ENCODE peak calls at places on chromosomes 4 and X, in four cellular contexts. O, S, B and I are unnamed samples.

GRCh38 chr4:39825741-39826231 is 127.8 kb downstream of the UBE2K start:
- DNase-seq in O (no peak), S (no peak), B (no peak), I (no peak)

GRCh38 chrX:118459494-118459893 is 36.1 kb upstream of the DOCK11 start:
- DNase-seq in S (no peak), O (peak; percentile 63), B (peak; percentile 23), I (peak; percentile 68)

GRCh38 chrX:115413246-115413878 is 123.8 kb downstream of the LUZP4 start:
- DNase-seq in B (no peak), S (no peak), O (no peak), I (no peak)

GRCh38 chrX:133229361-133229760 is 11.2 kb upstream of the TFDP3 start:
- DNase-seq in S (no peak), O (no peak), B (no peak), I (no peak)

GRCh38 chr4:157674699-157675098 is 454.2 kb downstream of the GRIA2 start:
- DNase-seq in O (peak; percentile 5), S (no peak), B (no peak), I (no peak)

GRCh38 chr4:7312691-7313090 is 120.4 kb downstream of the SORCS2 start:
- DNase-seq in O (no peak), S (no peak), B (no peak), I (no peak)

GRCh38 chr4:19051751-19052296 is 1030.3 kb upstream of the LCORL start:
- DNase-seq in O (no peak), S (no peak), B (no peak), I (no peak)

GRCh38 chr4:2809610-2810180 is 16.8 kb downstream of the SH3BP2 start:
- DNase-seq in B (no peak), S (no peak), O (no peak), I (no peak)

GRCh38 chr4:35934370-35934981 is 309.8 kb downstream of the ARAP2 start:
- DNase-seq in B (peak; percentile 7), S (no peak), O (peak; percentile 3), I (peak; percentile 4)

GRCh38 chrX:39613508-39613921 is 484.2 kb downstream of the BCOR start:
- DNase-seq in B (no peak), S (peak; percentile 46), O (peak; percentile 28), I (no peak)

GRCh38 chr4:74451214-74451661 is 6.3 kb downstream of the AREG start:
- DNase-seq in O (no peak), B (peak; percentile 60), S (no peak), I (peak; percentile 61)

GRCh38 chr4:103018391-103019318 is 850 bp downstream of the SLC9B1 start:
- DNase-seq in O (peak; percentile 11), B (peak; percentile 7), S (no peak), I (peak; percentile 15)

GRCh38 chr4:1898681-1899080 is 27.5 kb downstream of the NSD2 start:
- DNase-seq in S (no peak), B (no peak), O (peak; percentile 7), I (no peak)

GRCh38 chr4:174318829-174319764 is 35.4 kb downstream of the CEP44 start:
- DNase-seq in S (no peak), O (no peak), B (peak; percentile 31), I (peak; percentile 30)

GRCh38 chrX:141632124-141632523 is 42.6 kb downstream of the SPANXA2 start:
- DNase-seq in O (no peak), S (no peak), B (no peak), I (no peak)

GRCh38 chrX:17032351-17032750 is 85.9 kb downstream of the REPS2 start:
- DNase-seq in S (no peak), O (no peak), B (no peak), I (no peak)

GRCh38 chrX:139969286-139969685 is 4.0 kb upstream of the CXorf66 start:
- DNase-seq in S (no peak), O (peak; percentile 21), B (no peak), I (no peak)

GRCh38 chr4:179843370-179843769 is 2399.8 kb upstream of the TENM3 start:
- DNase-seq in B (no peak), O (no peak), S (no peak), I (no peak)

GRCh38 chr4:177706916-177707315 is 264.7 kb upstream of the AGA start:
- DNase-seq in O (no peak), B (no peak), S (no peak), I (no peak)

GRCh38 chr4:2101346-2102044 is 42.4 kb downstream of the NAT8L start:
- DNase-seq in B (no peak), O (no peak), S (no peak), I (no peak)

GRCh38 chr4:62490635-62491034 is 1290.5 kb downstream of the ADGRL3 start:
- DNase-seq in S (no peak), O (no peak), B (no peak), I (no peak)

GRCh38 chrX:46235778-46236177 is 309.4 kb downstream of the ZNF674 start:
- DNase-seq in O (no peak), S (no peak), B (no peak), I (no peak)

GRCh38 chrX:150966235-150966634 is 16.9 kb upstream of the HMGB3 start:
- DNase-seq in O (no peak), B (no peak), S (no peak), I (no peak)

GRCh38 chrX:54044877-54045328 is 630 bp upstream of the PHF8 start:
- DNase-seq in S (no peak), O (no peak), B (peak; percentile 84), I (no peak)

GRCh38 chrX:14014526-14014925 is 15.2 kb downstream of the GEMIN8 start:
- DNase-seq in S (no peak), B (no peak), O (no peak), I (no peak)

GRCh38 chr4:76691767-76692689 is 205.9 kb downstream of the SOWAHB start:
- DNase-seq in S (no peak), O (no peak), B (no peak), I (no peak)

GRCh38 chr4:161564230-161564834 is 599.5 kb downstream of the FSTL5 start:
- DNase-seq in B (no peak), O (no peak), S (no peak), I (no peak)

GRCh38 chr4:2802618-2803531 is 10.0 kb downstream of the SH3BP2 start:
- DNase-seq in B (no peak), S (no peak), O (no peak), I (no peak)

GRCh38 chr4:170854097-170854496 is 764.3 kb upstream of the AADAT start:
- DNase-seq in B (no peak), S (no peak), O (no peak), I (no peak)

GRCh38 chr4:56244681-56245080 is 142.6 kb downstream of the AASDH start:
- DNase-seq in S (no peak), O (no peak), B (no peak), I (no peak)

GRCh38 chrX:115689931-115690330 is 129.0 kb downstream of the PLS3 start:
- DNase-seq in S (no peak), B (no peak), O (no peak), I (no peak)

GRCh38 chr4:142181021-142181420 is 544.6 kb downstream of the IL15 start:
- DNase-seq in O (no peak), B (no peak), S (no peak), I (no peak)

GRCh38 chr4:185711764-185712163 is 100.2 kb downstream of the SORBS2 start:
- DNase-seq in S (no peak), B (no peak), O (no peak), I (no peak)

GRCh38 chr4:185710487-185710995 is 101.5 kb downstream of the SORBS2 start:
- DNase-seq in S (no peak), B (no peak), O (no peak), I (no peak)

GRCh38 chr4:185712350-185713024 is 99.5 kb downstream of the SORBS2 start:
- DNase-seq in O (no peak), S (no peak), B (peak; percentile 82), I (no peak)

GRCh38 chr4:185713731-185714130 is 98.3 kb downstream of the SORBS2 start:
- DNase-seq in O (no peak), S (no peak), B (peak; percentile 88), I (no peak)

DNA sequence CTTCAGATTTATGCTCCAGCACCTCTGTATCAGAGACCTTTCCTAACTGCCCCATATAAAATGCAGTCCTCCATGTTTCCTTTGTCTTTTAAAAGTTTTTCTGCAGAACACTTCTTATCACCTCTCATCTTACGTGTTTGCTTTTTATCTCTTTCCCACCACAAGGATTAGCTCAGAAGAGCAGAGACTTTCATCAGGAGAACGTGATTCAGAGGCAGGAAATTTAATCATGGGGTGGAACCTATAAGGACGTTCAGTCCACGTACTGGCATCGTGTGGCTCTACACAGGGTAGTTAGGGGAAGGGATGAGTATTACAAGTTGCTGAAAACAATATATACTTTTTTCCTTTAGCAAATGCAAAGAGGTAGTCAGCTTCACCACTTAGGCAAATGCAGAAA is 98.7 kb downstream of the SORBS2 start:
- DNase-seq in B (peak; percentile 62), O (no peak), S (no peak), I (no peak)
- TF ChIP-seq ELF4 in B (no peak), O (no peak), S (no peak), I (no peak)

DNA sequence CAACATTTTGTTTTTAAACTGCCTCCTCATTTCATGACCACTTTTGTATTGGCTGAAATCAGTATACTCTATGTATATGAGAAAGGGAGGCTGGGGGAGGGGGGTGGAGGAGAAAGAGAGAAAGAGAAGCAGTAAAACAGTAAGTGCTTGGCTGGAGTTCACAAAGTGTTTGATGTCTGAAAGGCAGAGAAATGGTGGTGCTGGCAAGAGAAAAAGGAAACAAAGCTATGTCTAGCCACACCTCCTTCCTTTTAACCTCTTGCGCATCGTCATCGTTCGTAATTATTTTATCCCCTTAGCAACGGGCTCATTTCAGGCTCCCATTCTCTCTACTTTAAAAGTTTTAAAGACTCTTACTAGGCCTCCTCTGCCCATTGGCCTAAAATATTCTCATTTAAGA is 25.6 kb downstream of the RPA4 start:
- DNase-seq in O (no peak), S (no peak), B (no peak), I (no peak)
- TF ChIP-seq ELF4 in O (no peak), S (no peak), B (no peak), I (no peak)

GRCh38 chrX:100685997-100686305 is 42.0 kb downstream of the SRPX2 start:
- DNase-seq in B (no peak), S (no peak), O (no peak), I (no peak)

GRCh38 chrX:100682939-100683338 is 38.9 kb downstream of the SRPX2 start:
- DNase-seq in B (peak; percentile 0), S (no peak), O (no peak), I (no peak)

GRCh38 chrX:100685284-100685996 is 41.4 kb downstream of the SRPX2 start:
- DNase-seq in B (peak; percentile 62), O (peak; percentile 84), S (peak; percentile 67), I (peak; percentile 77)

GRCh38 chrX:100687546-100687945 is 43.5 kb downstream of the SRPX2 start:
- DNase-seq in S (no peak), B (no peak), O (no peak), I (no peak)

DNA sequence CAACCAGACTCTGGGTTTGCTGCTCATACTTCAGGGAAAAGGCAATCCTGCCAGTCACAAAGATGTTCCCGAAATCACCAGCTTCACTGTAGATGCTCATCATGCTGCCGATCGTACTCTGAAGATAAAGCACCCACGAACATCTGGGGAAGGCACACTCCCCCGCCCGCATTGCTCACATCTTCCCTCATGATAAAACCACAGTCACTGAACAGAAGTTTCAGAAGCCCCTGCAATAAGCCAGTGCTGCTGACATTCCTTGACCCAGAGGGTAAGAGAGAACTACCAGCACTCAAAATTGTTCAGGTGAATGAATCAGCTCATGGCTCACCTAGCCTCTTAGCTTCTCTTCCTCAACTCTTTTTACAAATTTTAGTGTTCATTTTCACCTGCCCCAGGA is 43.1 kb downstream of the SRPX2 start:
- DNase-seq in B (no peak), O (no peak), S (no peak), I (no peak)
- TF ChIP-seq ELF4 in B (no peak), O (no peak), S (no peak), I (no peak)

GRCh38 chr4:53804719-53805118 is 213.4 kb upstream of the LNX1 start:
- DNase-seq in O (peak; percentile 39), B (peak; percentile 27), S (peak; percentile 72), I (peak; percentile 33)
- TF ChIP-seq ELF4 in O (no peak), B (no peak), S (no peak), I (no peak)